ENCODE peak calls at places on chromosomes 7 and 10, in eight cellular contexts. I, U, N, E, C, L, P and S are unnamed samples.

GRCh38 chr7:96723622-96724021 is 14.0 kb upstream of the SEM1 start:
- DNase-seq in U (no peak), E (peak; percentile 6), N (no peak), C (no peak), L (no peak), I (no peak), P (no peak), S (no peak)

GRCh38 chr7:93902777-93903423 is 3.5 kb upstream of the GNGT1 start:
- DNase-seq in C (peak; percentile 79), U (no peak), P (no peak), E (peak; percentile 73), N (peak; percentile 83), I (no peak), L (no peak), S (no peak)

GRCh38 chr10:86971146-86971991 is 3.1 kb downstream of the ADIRF start:
- DNase-seq in P (peak; percentile 96), C (peak; percentile 89), E (peak; percentile 89), N (peak; percentile 73), U (peak; percentile 94), L (no peak), I (peak; percentile 80), S (peak; percentile 82)

GRCh38 chr7:109986701-109987100 is 1104.2 kb upstream of the LRRN3 start:
- DNase-seq in U (no peak), N (no peak), I (no peak), C (no peak), E (no peak), P (no peak), L (no peak), S (no peak)

GRCh38 chr10:82438277-82438676 is 563.3 kb downstream of the NRG3 start:
- DNase-seq in P (peak; percentile 24), U (no peak), L (no peak), E (no peak), C (no peak), N (no peak), I (no peak), S (no peak)

GRCh38 chr10:132649651-132650360 is 112.2 kb downstream of the INPP5A start:
- DNase-seq in I (no peak), P (no peak), C (no peak), E (no peak), L (no peak), N (no peak), U (no peak), S (no peak)

GRCh38 chr7:157721468-157722136 is 384.8 kb downstream of the DNAJB6 start:
- DNase-seq in U (no peak), L (no peak), E (no peak), C (no peak), P (no peak), N (no peak), I (no peak), S (no peak)

GRCh38 chr10:28975891-28976471 is 298.7 kb downstream of the BAMBI start:
- DNase-seq in E (no peak), U (no peak), C (no peak), P (no peak), N (no peak), I (no peak), L (no peak), S (no peak)

DNA sequence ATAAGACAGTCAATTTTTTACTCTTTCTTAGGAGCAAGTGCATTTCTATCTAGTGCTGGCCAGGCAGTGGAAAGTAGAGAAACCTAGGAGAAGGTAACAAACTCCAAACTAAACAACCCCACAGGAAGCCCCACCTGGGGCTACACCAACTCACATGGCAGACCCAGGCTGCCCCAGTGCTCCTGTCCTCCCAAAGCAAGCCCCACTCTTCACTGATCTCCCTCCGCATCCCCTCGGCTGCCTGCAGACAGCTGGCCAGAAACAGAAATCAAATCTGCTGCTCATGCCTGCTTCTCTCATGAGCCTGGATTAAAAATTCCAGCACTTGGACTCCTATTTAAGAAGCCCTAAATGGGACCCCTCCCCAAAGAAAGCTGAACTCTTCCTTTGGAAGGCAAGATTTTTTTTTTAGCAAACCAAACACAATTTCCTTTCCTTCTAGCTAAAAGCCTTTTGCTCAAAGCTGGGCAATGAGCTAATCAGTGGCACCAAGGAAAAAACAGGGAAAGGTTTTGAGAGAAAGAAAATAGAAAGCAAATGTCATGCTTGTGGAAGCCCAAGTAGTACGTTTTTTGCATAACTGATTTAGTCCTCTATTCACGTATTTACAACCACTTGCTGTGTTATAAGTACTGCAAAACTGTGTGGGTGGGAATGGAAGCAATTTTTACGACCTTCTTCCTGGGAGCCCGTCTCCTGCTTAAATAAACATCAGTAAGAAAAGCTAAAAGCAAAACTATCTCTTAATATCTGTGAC is 10.7 kb downstream of the PDE1C start:
- DNase-seq in I (no peak), P (no peak), N (no peak), U (no peak), L (peak; percentile 22), E (peak; percentile 65), C (peak; percentile 6), S (peak; percentile 77)
- H3K4me3 ChIP-seq in I (no peak overlapping the region), P (no peak overlapping the region), N (no peak overlapping the region), U (no peak overlapping the region), L (peak overlapping the region; percentile 10), E (peak overlapping the region; percentile 40), C (peak overlapping the region; percentile 36), S (no peak overlapping the region)

DNA sequence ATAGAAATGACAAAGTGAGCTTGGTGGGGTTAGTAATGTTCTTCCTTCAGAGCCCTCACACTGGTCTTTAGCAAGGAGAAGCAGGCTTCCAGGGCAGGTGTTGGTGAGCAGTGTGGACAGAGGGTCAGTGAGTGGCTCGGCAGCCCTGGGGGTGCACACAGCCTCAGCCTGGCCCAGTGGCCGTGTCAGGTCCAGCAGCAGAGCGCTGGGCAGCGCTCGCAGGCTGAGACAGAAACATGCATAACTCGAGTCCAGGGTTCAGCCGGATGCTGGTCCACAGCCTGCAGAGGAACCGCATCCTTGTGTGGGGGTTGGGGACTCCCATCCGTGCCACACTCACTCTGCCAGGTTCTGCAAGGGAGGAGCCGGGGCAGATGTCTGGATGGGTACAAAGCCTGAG is 11.0 kb upstream of the ZNF853 start:
- DNase-seq in C (no peak), P (no peak), L (no peak), E (no peak), U (no peak), I (no peak), N (no peak), S (no peak)
- TF ChIP-seq CTCF in C (no peak), P (no peak), L (no peak), E (no peak), U (no peak), I (no peak), N (no peak), S (no peak)

DNA sequence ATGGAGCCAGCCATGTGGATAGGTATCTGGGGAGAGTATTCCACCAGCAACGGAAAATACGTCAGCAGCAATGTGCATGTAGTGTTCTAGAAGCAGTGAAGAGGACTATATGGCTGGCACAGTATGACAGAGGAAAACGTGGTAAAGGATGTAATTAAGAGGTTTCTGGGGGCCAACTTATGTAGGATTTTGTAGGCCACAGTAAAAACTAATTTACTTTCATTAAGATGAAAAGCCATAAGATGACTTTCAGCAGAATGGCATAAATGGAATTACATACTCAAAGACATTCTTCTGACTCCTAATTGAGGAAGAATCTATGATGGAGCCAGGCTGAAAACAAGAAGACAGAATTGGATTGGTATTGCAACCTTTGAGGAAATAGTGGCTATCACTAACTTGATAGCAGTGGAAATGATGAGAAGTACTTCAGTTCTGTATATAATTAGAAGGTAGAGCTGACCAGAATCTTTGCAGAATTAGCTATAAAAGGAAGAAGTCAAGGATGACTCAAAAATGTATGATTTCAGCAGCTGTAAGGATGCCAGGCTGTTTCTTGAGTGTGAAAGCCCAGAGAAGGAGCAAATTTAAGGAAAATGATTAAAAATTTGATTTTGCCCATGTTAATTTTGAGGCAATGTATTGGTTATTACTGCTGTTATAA is 156.7 kb downstream of the MBL2 start:
- DNase-seq in P (no peak), I (no peak), N (no peak), U (no peak), L (no peak), E (peak; percentile 41), C (peak; percentile 29), S (no peak)
- H3K4me3 ChIP-seq in P (no peak overlapping the region), I (no peak overlapping the region), N (no peak overlapping the region), U (no peak overlapping the region), L (no peak overlapping the region), E (no peak overlapping the region), C (no peak overlapping the region), S (no peak overlapping the region)

GRCh38 chr10:71780161-71780560 is 6.8 kb upstream of the VSIR start:
- DNase-seq in E (no peak), C (no peak), P (no peak), N (no peak), L (no peak), U (no peak), I (no peak), S (no peak)

GRCh38 chr10:71782917-71783490 is 9.7 kb upstream of the VSIR start:
- DNase-seq in C (no peak), P (no peak), U (no peak), L (no peak), I (no peak), N (no peak), E (no peak), S (no peak)

GRCh38 chr10:71779641-71780040 is 6.3 kb upstream of the VSIR start:
- DNase-seq in U (no peak), L (no peak), I (no peak), E (no peak), N (no peak), C (no peak), P (no peak), S (no peak)

GRCh38 chr10:71782221-71782916 is 9.0 kb upstream of the VSIR start:
- DNase-seq in C (no peak), U (no peak), P (no peak), I (no peak), N (no peak), L (no peak), E (no peak), S (no peak)

GRCh38 chr10:71780722-71781121 is 7.4 kb upstream of the VSIR start:
- DNase-seq in L (no peak), I (no peak), U (no peak), C (no peak), E (no peak), N (no peak), P (no peak), S (no peak)
- TF ChIP-seq CTCF in L (no peak), I (no peak), U (no peak), C (no peak), E (no peak), N (no peak), P (no peak), S (no peak)

DNA sequence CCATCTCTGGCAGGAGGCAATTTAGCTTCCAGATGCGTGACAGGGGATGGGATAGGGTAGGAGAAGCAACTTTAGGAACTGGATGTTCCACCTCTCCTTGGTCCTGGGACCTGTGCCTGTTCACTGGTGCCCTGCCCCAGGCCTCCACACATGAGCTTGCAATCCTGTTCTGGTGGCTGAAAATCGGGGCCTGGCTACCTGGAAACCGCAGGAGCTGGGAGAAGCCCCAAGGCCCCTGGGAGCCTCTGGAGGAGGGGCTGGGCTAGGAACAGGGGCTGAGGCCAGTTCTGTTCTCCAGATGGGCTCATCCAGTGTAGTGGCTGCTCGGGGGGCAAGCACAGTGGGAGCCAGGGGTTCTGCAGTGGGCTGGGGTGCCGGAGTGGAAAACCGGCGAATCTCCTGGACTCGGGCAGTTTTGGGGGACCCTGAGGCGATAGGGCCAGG is 5.3 kb upstream of the MYOZ1 start:
- DNase-seq in I (no peak), U (no peak), P (peak; percentile 83), N (no peak), C (no peak), E (no peak), L (no peak), S (no peak)
- H3K4me3 ChIP-seq in I (no peak overlapping the region), U (no peak overlapping the region), P (peak overlapping the region; percentile 68), N (no peak overlapping the region), C (no peak overlapping the region), E (no peak overlapping the region), L (no peak overlapping the region), S (no peak overlapping the region)